ENCODE peak calls at places on chromosomes 16 and 17, in seven cellular contexts. E, I, C, P, N, K and U are unnamed samples.
A peak's percentile ranks its signal among the peaks of the same experiment; 100 is the strongest.

GRCh38 chr17:8375738-8376259 is 705 bp downstream of the KRABD2 start:
- DNase-seq in E (peak; percentile 42), I (peak; percentile 59), P (no peak), K (peak; percentile 47), N (no peak), C (no peak), U (no peak)

GRCh38 chr17:4232168-4232813 is 31.5 kb downstream of the ANKFY1 start:
- DNase-seq in N (no peak), C (no peak), K (no peak), P (no peak), E (peak; percentile 89), I (peak; percentile 84), U (no peak)

GRCh38 chr16:53282975-53283946 is 151.0 kb upstream of the RBL2 start:
- DNase-seq in P (no peak), I (peak; percentile 74), K (peak; percentile 63), E (peak; percentile 66), N (peak; percentile 55), C (no peak), U (no peak)

GRCh38 chr16:52004343-52004742 is 542.6 kb downstream of the TOX3 start:
- DNase-seq in I (no peak), P (no peak), E (no peak), N (no peak), K (no peak), C (no peak), U (no peak)

GRCh38 chr16:80966617-80967016 is 40.1 kb downstream of the CMC2 start:
- DNase-seq in N (no peak), E (no peak), P (no peak), K (no peak), I (no peak), C (no peak), U (no peak)

GRCh38 chr17:11459780-11460426 is 138.4 kb upstream of the DNAH9 start:
- DNase-seq in E (no peak), I (no peak), C (no peak), N (no peak), K (no peak), P (no peak), U (no peak)

GRCh38 chr17:42518046-42518754 is 17.8 kb upstream of the NAGLU start:
- DNase-seq in K (no peak), C (peak; percentile 70), I (peak; percentile 96), E (peak; percentile 93), P (no peak), N (no peak), U (peak; percentile 83)

GRCh38 chr17:30584810-30585209 is 107.6 kb downstream of the GOSR1 start:
- DNase-seq in C (no peak), I (no peak), K (no peak), E (no peak), N (no peak), P (no peak), U (no peak)

GRCh38 chr17:44959821-44960523 is 8.1 kb downstream of the C1QL1 start:
- DNase-seq in P (no peak), I (no peak), C (no peak), N (no peak), E (no peak), K (no peak), U (peak; percentile 21)

GRCh38 chr16:26816266-26816665 is 250.5 kb upstream of the C16orf82 start:
- DNase-seq in C (no peak), P (no peak), N (peak; percentile 11), E (no peak), I (peak; percentile 73), K (no peak), U (no peak)

GRCh38 chr16:85924675-85925074 is 25.7 kb downstream of the IRF8 start:
- DNase-seq in N (no peak), C (no peak), I (peak; percentile 78), K (no peak), P (no peak), E (peak; percentile 4), U (no peak)

GRCh38 chr16:2088192-2088631 is 40.4 kb downstream of the TSC2 start:
- DNase-seq in C (no peak), E (no peak), P (no peak), N (no peak), K (no peak), I (no peak), U (no peak)

GRCh38 chr17:231191-231965 is 49.9 kb upstream of the DOC2B start:
- DNase-seq in C (peak; percentile 14), E (no peak), N (no peak), P (no peak), K (no peak), I (no peak), U (no peak)

GRCh38 chr17:57554826-57555635 is 190.1 kb downstream of the CCDC182 start:
- DNase-seq in K (peak; percentile 66), E (no peak), C (no peak), I (no peak), N (no peak), P (no peak), U (no peak)

GRCh38 chr16:50244504-50245416 is 21.6 kb upstream of the ADCY7 start:
- DNase-seq in E (no peak), N (no peak), I (no peak), C (no peak), K (peak; percentile 62), P (no peak), U (peak; percentile 88)
- H3K4me1 ChIP-seq in E (peaks cover 14% of the 10 kb centered on the region), N (peaks cover 25% of the 10 kb centered on the region), I (peaks cover 17% of the 10 kb centered on the region), C (peaks cover 20% of the 10 kb centered on the region), K (peaks cover 2% of the 10 kb centered on the region), P (peaks cover 7% of the 10 kb centered on the region), U (peaks cover 15% of the 10 kb centered on the region)

DNA sequence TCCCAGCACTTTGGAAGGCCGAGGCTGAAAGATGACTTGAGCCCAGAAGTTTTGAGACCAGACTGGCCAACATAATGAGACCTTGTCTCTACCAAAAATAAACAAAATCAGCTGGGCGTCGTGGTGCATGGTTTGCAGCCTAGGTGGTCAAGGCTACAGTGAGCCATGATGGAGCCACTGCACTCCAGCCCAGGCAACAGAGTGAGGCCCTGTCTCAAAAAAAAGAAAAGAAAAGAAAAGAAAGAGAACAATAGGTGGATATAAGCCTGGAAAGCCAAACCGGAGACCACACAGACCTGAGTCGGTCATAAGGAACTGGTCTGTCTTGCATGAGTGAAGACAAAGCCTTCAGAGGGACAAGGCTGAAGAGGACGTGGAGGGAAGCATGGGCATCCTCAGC is 14.4 kb downstream of the ATP6V0D1 start:
- DNase-seq in C (no peak), E (no peak), I (no peak), P (no peak), N (no peak), K (no peak), U (no peak)
- H3K4me1 ChIP-seq in C (peaks cover 87% of the 10 kb centered on the region), E (peaks cover 48% of the 10 kb centered on the region), I (peaks cover 4% of the 10 kb centered on the region), P (no peaks in the 10 kb centered on the region), N (peaks cover 5% of the 10 kb centered on the region), K (peaks cover 1% of the 10 kb centered on the region), U (peaks cover 6% of the 10 kb centered on the region)

GRCh38 chr17:29049541-29050150 is 6.7 kb downstream of the PIPOX start:
- DNase-seq in K (no peak), I (no peak), C (no peak), E (no peak), N (no peak), P (no peak), U (no peak)

GRCh38 chr17:29051194-29051593 is 8.3 kb downstream of the PIPOX start:
- DNase-seq in K (no peak), I (no peak), E (no peak), P (no peak), C (no peak), N (no peak), U (no peak)

GRCh38 chr17:29050176-29050575 is 7.2 kb downstream of the PIPOX start:
- DNase-seq in K (no peak), P (no peak), N (no peak), E (no peak), C (no peak), I (no peak), U (no peak)

GRCh38 chr17:29046440-29046839 is 3.5 kb downstream of the PIPOX start:
- DNase-seq in I (no peak), E (no peak), K (peak; percentile 36), C (no peak), N (no peak), P (no peak), U (no peak)

DNA sequence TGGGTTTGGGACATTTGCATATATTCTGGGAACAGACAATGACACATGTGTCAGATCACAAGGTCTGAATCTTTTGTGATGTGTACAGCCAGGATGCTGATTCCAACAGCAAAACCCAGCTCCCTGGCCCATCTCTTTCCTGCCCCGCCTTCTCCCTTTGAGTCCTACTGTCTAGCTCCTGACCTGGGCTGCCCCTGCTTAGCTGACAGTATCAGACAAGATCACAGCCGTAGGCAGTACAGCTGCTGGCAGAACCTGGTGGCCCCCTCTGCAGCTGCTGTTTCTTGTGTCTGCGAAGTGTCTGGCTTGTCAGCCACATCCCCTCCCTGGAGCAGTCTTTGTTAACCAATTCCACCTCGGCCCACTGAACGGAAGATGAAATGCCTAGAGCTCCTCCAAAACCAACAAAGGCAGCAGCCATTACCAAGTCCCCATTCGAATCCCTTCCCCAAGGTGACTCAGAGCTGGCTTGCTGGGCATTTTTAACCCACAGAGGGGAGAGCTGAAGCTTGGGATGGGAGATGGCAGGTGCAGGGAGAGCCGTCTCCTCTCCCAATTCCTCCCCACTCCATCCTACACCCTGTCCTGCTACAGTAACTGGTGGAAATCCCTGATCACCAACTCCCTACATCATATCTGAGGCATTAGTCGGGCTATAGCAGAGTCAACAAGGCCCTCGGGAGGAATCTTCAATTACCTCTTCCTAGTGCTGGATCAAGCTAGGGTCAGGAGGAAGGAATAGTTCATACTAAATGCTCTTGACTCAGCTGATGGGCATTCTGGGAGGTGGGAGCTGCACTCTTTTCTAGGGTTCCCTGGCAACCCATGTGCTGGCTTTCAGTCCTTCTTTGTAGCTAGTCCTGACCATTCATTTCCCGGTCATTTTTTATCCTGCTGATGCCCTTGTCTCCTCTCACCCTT is 5.8 kb downstream of the PIPOX start:
- DNase-seq in K (peak; percentile 59), P (no peak), I (peak; percentile 36), N (no peak), C (no peak), E (no peak), U (no peak)
- H3K4me1 ChIP-seq in K (peaks cover 6% of the 10 kb centered on the region), P (no peaks in the 10 kb centered on the region), I (peaks cover 6% of the 10 kb centered on the region), N (peaks cover 42% of the 10 kb centered on the region), C (no peaks in the 10 kb centered on the region), E (peaks cover 13% of the 10 kb centered on the region), U (no peaks in the 10 kb centered on the region)

DNA sequence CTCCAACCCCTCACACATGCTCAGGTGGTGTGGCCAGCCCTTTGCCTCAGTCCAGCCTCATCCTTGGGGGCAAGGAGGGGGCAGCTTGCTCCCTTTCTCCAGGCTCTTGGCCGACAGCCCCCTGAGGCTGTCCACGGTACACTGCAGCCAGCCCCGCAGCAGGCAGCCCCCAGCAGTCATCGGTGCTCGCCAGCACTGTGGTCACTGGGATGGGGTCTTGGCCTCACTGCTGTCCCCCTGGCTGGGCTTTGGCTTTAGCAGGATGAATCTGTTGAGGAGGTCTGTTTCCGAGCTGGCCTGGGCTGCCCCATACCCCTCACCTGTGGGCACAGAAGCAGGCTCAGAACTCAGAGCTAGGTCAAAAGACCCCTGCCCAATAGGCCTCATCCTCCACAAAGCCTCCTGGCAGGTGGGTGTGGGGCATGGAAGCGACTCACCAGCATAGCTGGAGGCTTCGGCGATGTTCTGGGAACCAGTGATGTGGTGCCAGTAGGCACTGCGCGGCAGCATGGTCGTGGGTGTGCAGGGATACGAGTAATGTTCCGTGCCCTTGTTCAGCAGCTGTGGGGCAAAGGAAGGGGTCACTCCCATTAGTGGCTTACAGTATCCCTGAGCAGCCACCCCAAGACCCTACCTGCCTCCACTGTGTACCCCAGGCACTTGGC is 10.8 kb downstream of the POLR2C start:
- DNase-seq in I (no peak), K (no peak), E (no peak), N (no peak), C (no peak), P (no peak), U (no peak)
- H3K4me1 ChIP-seq in I (peaks cover 5% of the 10 kb centered on the region), K (peaks cover 11% of the 10 kb centered on the region), E (peaks cover 16% of the 10 kb centered on the region), N (peaks cover 73% of the 10 kb centered on the region), C (peaks cover 55% of the 10 kb centered on the region), P (peaks cover 15% of the 10 kb centered on the region), U (peaks cover 8% of the 10 kb centered on the region)

GRCh38 chr17:75394332-75394918 is 11.1 kb downstream of the GRB2 start:
- DNase-seq in N (no peak), P (no peak), K (peak; percentile 13), I (peak; percentile 39), E (peak; percentile 30), C (no peak), U (no peak)
- H3K4me1 ChIP-seq in N (peaks cover 63% of the 10 kb centered on the region), P (peaks cover 49% of the 10 kb centered on the region), K (peaks cover 3% of the 10 kb centered on the region), I (peaks cover 43% of the 10 kb centered on the region), E (peaks cover 44% of the 10 kb centered on the region), C (peaks cover 81% of the 10 kb centered on the region), U (peaks cover 5% of the 10 kb centered on the region)